ENCODE peak calls at places on chromosomes 12 and 14, in four cellular contexts. G is endodermal cell, M is AG10803, W is fibroblast of pulmonary artery. J is an unnamed sample.

GRCh38 chr14:39431416-39432178 is 636 bp downstream of the FBXO33 start:
- DNase-seq in G (peak; percentile 82), M (peak; percentile 34), W (peak; percentile 36), J (peak; percentile 41)

GRCh38 chr12:51049525-51049924 is 1.4 kb downstream of the LETMD1 start:
- DNase-seq in G (no peak), M (no peak), W (no peak), J (no peak)

GRCh38 chr12:126704609-126705008 is 1562.4 kb upstream of the TMEM132C start:
- DNase-seq in G (peak; percentile 62), M (no peak), W (peak; percentile 1), J (no peak)

GRCh38 chr12:22164101-22164500 is 118.1 kb downstream of the CMAS start:
- DNase-seq in G (no peak), M (no peak), W (no peak), J (no peak)

GRCh38 chr12:87775051-87775450 is 254.2 kb downstream of the C12orf50 start:
- DNase-seq in G (no peak), M (no peak), W (no peak), J (no peak)

GRCh38 chr14:56894591-56894991 is 84.3 kb upstream of the OTX2 start:
- DNase-seq in G (peak; percentile 67), M (no peak), W (no peak), J (no peak)

GRCh38 chr12:77923882-77924281 is 93.2 kb downstream of the NAV3 start:
- DNase-seq in G (no peak), M (peak; percentile 73), W (no peak), J (no peak)

GRCh38 chr12:55736780-55737580 is 5.9 kb upstream of the GDF11 start:
- DNase-seq in G (peak; percentile 100), M (peak; percentile 61), W (peak; percentile 81), J (peak; percentile 82)

GRCh38 chr12:28954333-28954732 is 194.7 kb upstream of the FAR2 start:
- DNase-seq in G (no peak), M (no peak), W (no peak), J (peak; percentile 43)

GRCh38 chr12:34290191-34290995 is 268.1 kb downstream of the ALG10 start:
- DNase-seq in G (peak; percentile 18), M (no peak), W (no peak), J (no peak)

GRCh38 chr14:105281354-105282097 is 19.3 kb downstream of the BRF1 start:
- DNase-seq in G (peak; percentile 65), M (peak; percentile 66), W (peak; percentile 74), J (peak; percentile 76)

DNA sequence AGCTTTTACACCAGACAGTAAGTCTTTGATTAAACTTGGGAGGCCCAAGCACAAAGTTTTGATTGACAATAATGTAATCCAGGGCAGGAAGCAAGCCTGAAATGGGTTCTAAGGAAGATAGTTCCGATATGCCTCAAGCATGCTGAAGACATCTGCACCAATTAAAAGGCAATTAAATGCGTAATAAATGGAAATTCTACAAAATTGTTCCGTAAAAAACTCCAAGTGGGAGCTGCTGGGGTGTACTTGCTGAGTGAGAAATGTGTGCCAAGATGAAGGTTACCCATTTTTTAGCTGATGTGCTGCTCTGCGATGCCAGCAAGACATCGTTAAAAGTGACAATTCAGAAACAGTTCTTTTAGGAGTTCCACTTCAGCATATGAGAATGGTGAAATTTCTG is 146.3 kb upstream of the GZMB start:
- DNase-seq in G (no peak), M (no peak), W (no peak), J (no peak)
- H3K4me3 ChIP-seq in G (no peak overlapping the region), M (no peak overlapping the region), W (no peak overlapping the region), J (no peak overlapping the region)

GRCh38 chr14:69772082-69773017 is 5.4 kb downstream of the SRSF5 start:
- DNase-seq in G (peak; percentile 55), M (no peak), W (no peak), J (no peak)
- TF ChIP-seq CTCF in G (no peak), M (no peak), W (no peak), J (no peak)

DNA sequence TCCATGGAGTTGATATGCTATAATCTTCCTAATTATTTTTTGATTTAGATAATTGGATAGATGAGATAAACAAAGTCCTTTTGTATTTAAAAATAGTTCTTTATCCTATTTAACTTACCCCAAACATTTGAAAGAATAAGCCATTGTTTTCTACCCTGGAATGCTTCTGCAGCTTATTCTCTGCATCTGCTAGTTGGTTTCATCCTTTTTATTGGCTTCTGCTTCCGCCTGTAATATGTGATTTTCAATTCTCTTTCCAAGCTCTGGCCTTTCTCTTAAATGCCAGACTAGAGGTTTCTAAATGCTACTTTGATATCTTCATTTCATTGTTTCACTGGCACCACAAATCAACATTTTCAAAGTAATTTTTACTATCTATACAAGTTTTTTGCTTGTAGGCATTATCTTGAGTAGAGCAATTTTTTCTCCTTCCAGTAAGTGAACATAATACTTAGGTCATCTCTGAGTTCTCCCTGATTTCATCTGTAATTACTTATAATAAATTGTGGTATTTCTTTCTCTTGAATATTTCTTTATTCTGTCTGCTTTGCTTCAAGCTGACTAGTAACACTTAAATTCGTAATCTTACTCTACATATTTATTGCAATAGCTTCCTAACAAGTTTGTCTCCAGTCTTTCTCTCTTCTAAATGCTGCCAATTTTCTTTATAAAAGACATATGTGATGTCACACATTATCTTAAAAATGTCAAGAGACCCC is 958.4 kb downstream of the SLC6A15 start:
- DNase-seq in G (no peak), M (no peak), W (no peak), J (no peak)
- H3K4me3 ChIP-seq in G (peak overlapping the region; percentile 55), M (no peak overlapping the region), W (no peak overlapping the region), J (no peak overlapping the region)

DNA sequence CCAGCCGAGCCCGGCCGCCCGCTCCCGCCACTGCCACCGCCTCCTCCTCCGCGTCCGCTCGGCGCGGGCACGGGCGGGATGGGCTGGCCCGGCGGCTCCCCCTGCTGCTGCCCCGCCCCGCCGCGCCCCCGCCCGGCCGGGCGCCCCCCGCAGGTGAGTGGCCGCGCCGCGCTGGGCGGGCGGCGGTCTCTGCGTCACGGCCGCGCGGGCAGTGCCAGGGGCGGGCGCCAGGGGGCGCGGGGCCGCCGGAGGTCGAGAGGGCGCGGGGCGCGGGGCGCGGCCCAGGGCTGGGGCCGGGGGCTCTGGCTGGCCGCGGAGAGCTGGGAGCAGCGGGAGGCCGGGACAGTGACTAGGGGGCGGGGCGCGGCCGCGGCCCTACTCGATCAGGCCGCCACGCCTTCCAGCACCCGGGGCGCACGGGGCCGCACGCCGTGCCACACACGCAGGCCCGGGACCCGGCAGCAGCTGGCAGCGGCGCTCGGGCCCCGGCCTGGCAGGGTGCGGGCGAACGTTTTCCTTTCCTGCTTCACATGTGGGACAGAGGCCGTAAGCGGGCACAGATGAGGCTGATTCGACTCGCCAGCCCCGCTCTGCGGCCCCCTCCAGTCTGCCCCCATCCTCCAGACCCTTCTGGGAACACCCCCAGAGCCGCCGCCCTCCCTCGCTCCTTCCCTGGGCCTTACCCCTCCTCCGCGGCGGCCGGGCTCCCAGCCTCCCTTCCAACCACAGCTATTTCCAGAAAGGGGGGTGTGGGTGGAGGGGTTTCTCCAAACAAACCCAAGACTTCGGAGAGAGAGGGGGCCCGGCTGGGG is 2.4 kb upstream of the TNS2 start:
- DNase-seq in G (peak; percentile 95), M (peak; percentile 90), W (peak; percentile 80), J (peak; percentile 89)
- TF ChIP-seq CTCF in G (peak; percentile 41), M (no peak), W (no peak), J (no peak)

GRCh38 chr14:30624132-30624423 is 2.0 kb downstream of the SCFD1 start:
- DNase-seq in G (no peak), M (no peak), W (no peak), J (no peak)

GRCh38 chr14:30621354-30621953 is 665 bp upstream of the SCFD1 start:
- DNase-seq in G (peak; percentile 61), M (peak; percentile 38), W (peak; percentile 30), J (peak; percentile 41)

GRCh38 chr14:30621954-30622830 is at the start of gene SCFD1:
- DNase-seq in G (peak; percentile 98), M (peak; percentile 87), W (peak; percentile 88), J (peak; percentile 91)

GRCh38 chr14:30625533-30625932 is 3.4 kb downstream of the SCFD1 start:
- DNase-seq in G (no peak), M (no peak), W (no peak), J (no peak)

GRCh38 chr14:30623412-30624131 is 1.5 kb downstream of the SCFD1 start:
- DNase-seq in G (no peak), M (no peak), W (no peak), J (no peak)
- H3K4me3 ChIP-seq in G (peak overlapping the region; percentile 92), M (peak overlapping the region; percentile 93), W (peak overlapping the region; percentile 95), J (peak overlapping the region; percentile 60)

DNA sequence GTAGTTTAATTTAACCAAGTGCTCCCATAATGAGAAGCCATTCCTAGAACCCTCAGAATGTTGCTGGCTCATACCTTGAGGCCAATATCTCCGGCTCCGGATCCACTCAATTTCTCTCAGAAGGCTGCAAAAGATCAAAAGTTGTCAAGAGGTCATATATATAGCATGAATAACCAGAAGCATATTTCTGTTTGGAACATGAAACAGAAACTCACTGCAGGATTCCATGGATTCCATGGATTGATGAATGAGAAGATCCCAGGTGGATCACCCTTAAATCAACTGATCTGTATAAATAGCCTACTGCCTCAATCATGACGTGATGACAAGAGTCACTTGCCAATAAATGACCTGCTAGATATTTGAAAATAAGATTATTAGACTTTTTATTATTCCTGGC is 3.3 kb upstream of the NT5DC3 start:
- DNase-seq in G (no peak), M (no peak), W (no peak), J (no peak)
- TF ChIP-seq CTCF in G (no peak), M (no peak), W (no peak), J (no peak)

GRCh38 chr12:95220190-95220589 is 2.6 kb downstream of the VEZT start:
- DNase-seq in G (no peak), M (no peak), W (no peak), J (no peak)
- H3K4me3 ChIP-seq in G (peak overlapping the region; percentile 95), M (no peak overlapping the region), W (no peak overlapping the region), J (no peak overlapping the region)

GRCh38 chr12:20946732-20947131 is 136.2 kb downstream of the SLCO1B3 start:
- DNase-seq in G (peak; percentile 83), M (no peak), W (peak; percentile 10), J (peak; percentile 54)
- TF ChIP-seq CTCF in G (peak; percentile 98), M (no peak), W (peak; percentile 39), J (peak; percentile 46)

GRCh38 chr12:120101617-120102016 is 14.9 kb downstream of the RAB35 start:
- DNase-seq in G (no peak), M (no peak), W (no peak), J (no peak)
- H3K4me3 ChIP-seq in G (no peak overlapping the region), M (no peak overlapping the region), W (no peak overlapping the region), J (no peak overlapping the region)